ENCODE peak calls at places on chromosomes 12 and 14, in six cellular contexts. One of them, this sample, is unnamed.
A peak's percentile ranks its signal among the peaks of the same experiment; 100 is the strongest.

GRCh38 chr14:95313707-95314106 is 6.0 kb downstream of the CLMN start:
- DNase-seq in SK-N-SH: no peak
- DNase-seq in HCT116: no peak
- DNase-seq in H1: no peak
- DNase-seq in K562: no peak
- DNase-seq in GM12878: no peak
- DNase-seq in this sample: peak; percentile 32

GRCh38 chr14:38211258-38211735 is 3.6 kb downstream of the SSTR1 start:
- DNase-seq in SK-N-SH: no peak
- DNase-seq in H1: peak; percentile 70
- DNase-seq in HCT116: no peak
- DNase-seq in K562: no peak
- DNase-seq in GM12878: no peak
- DNase-seq in this sample: no peak

GRCh38 chr14:96585672-96586013 is 83.5 kb downstream of the PAPOLA start:
- DNase-seq in H1: no peak
- DNase-seq in HCT116: no peak
- DNase-seq in SK-N-SH: peak; percentile 0
- DNase-seq in GM12878: no peak
- DNase-seq in K562: no peak
- DNase-seq in this sample: no peak

GRCh38 chr12:80634903-80635302 is 72.5 kb upstream of the MYF6 start:
- DNase-seq in K562: no peak
- DNase-seq in SK-N-SH: no peak
- DNase-seq in GM12878: no peak
- DNase-seq in HCT116: no peak
- DNase-seq in H1: no peak
- DNase-seq in this sample: no peak

GRCh38 chr14:60777856-60778578 is 43.5 kb downstream of the MNAT1 start:
- DNase-seq in H1: no peak
- DNase-seq in GM12878: no peak
- DNase-seq in K562: no peak
- DNase-seq in SK-N-SH: no peak
- DNase-seq in HCT116: no peak
- DNase-seq in this sample: no peak

GRCh38 chr12:57175428-57176138 is 28.2 kb upstream of the LRP1-AS start:
- DNase-seq in HCT116: peak; percentile 73
- DNase-seq in SK-N-SH: peak; percentile 92
- DNase-seq in H1: peak; percentile 98
- DNase-seq in GM12878: no peak
- DNase-seq in K562: peak; percentile 86
- DNase-seq in this sample: peak; percentile 84

GRCh38 chr12:15193927-15194326 is 27.3 kb downstream of the RERG start:
- DNase-seq in SK-N-SH: no peak
- DNase-seq in HCT116: no peak
- DNase-seq in GM12878: no peak
- DNase-seq in K562: no peak
- DNase-seq in H1: no peak
- DNase-seq in this sample: no peak

GRCh38 chr12:128609861-128610260 is 213.9 kb downstream of the SLC15A4 start:
- DNase-seq in SK-N-SH: no peak
- DNase-seq in GM12878: no peak
- DNase-seq in HCT116: no peak
- DNase-seq in H1: peak; percentile 52
- DNase-seq in K562: no peak
- DNase-seq in this sample: no peak

GRCh38 chr14:55720796-55721195 is 140.8 kb downstream of the KTN1 start:
- DNase-seq in HCT116: no peak
- DNase-seq in GM12878: no peak
- DNase-seq in SK-N-SH: no peak
- DNase-seq in K562: no peak
- DNase-seq in H1: no peak
- DNase-seq in this sample: no peak

GRCh38 chr12:66665416-66665815 is 13.5 kb downstream of the GRIP1 start:
- DNase-seq in SK-N-SH: no peak
- DNase-seq in HCT116: no peak
- DNase-seq in GM12878: no peak
- DNase-seq in H1: no peak
- DNase-seq in K562: no peak
- DNase-seq in this sample: no peak

GRCh38 chr14:64704743-64705405 is 650 bp downstream of the PLEKHG3 start:
- DNase-seq in GM12878: no peak
- DNase-seq in H1: peak; percentile 70
- DNase-seq in HCT116: no peak
- DNase-seq in SK-N-SH: peak; percentile 79
- DNase-seq in K562: peak; percentile 13
- DNase-seq in this sample: peak; percentile 69

GRCh38 chr12:94812345-94812744 is 162.0 kb upstream of the TMCC3 start:
- DNase-seq in SK-N-SH: no peak
- DNase-seq in HCT116: no peak
- DNase-seq in K562: no peak
- DNase-seq in H1: no peak
- DNase-seq in GM12878: peak; percentile 71
- DNase-seq in this sample: no peak

GRCh38 chr12:66252771-66253170 is 49.5 kb upstream of the HELB start:
- DNase-seq in SK-N-SH: no peak
- DNase-seq in GM12878: no peak
- DNase-seq in K562: no peak
- DNase-seq in H1: no peak
- DNase-seq in HCT116: no peak
- DNase-seq in this sample: no peak

GRCh38 chr12:39902823-39903222 is 203.1 kb downstream of the SLC2A13 start:
- DNase-seq in SK-N-SH: no peak
- DNase-seq in H1: no peak
- DNase-seq in K562: no peak
- DNase-seq in HCT116: peak; percentile 65
- DNase-seq in GM12878: no peak
- DNase-seq in this sample: no peak

GRCh38 chr12:129629901-129630300 is 273.9 kb downstream of the TMEM132D start:
- DNase-seq in GM12878: no peak
- DNase-seq in K562: no peak
- DNase-seq in H1: no peak
- DNase-seq in SK-N-SH: no peak
- DNase-seq in HCT116: no peak
- DNase-seq in this sample: no peak

GRCh38 chr12:85273411-85274075 is 6.5 kb upstream of the ALX1 start:
- DNase-seq in GM12878: no peak
- DNase-seq in H1: peak; percentile 67
- DNase-seq in SK-N-SH: no peak
- DNase-seq in K562: no peak
- DNase-seq in HCT116: no peak
- DNase-seq in this sample: no peak

GRCh38 chr12:124913474-124914391 is 717 bp downstream of the UBC start:
- DNase-seq in HCT116: no peak
- DNase-seq in GM12878: no peak
- DNase-seq in H1: peak; percentile 84
- DNase-seq in SK-N-SH: peak; percentile 64
- DNase-seq in K562: peak; percentile 68
- DNase-seq in this sample: no peak

GRCh38 chr12:115375188-115375991 is 691.4 kb upstream of the TBX3 start:
- DNase-seq in H1: no peak
- DNase-seq in GM12878: peak; percentile 65
- DNase-seq in K562: no peak
- DNase-seq in HCT116: no peak
- DNase-seq in SK-N-SH: no peak
- DNase-seq in this sample: peak; percentile 30

GRCh38 chr12:92109613-92110012 is 36.0 kb downstream of the BTG1 start:
- DNase-seq in H1: no peak
- DNase-seq in HCT116: no peak
- DNase-seq in GM12878: no peak
- DNase-seq in SK-N-SH: no peak
- DNase-seq in K562: no peak
- DNase-seq in this sample: no peak

GRCh38 chr12:92107094-92107493 is 38.6 kb downstream of the BTG1 start:
- DNase-seq in K562: no peak
- DNase-seq in GM12878: no peak
- DNase-seq in H1: no peak
- DNase-seq in HCT116: no peak
- DNase-seq in SK-N-SH: no peak
- DNase-seq in this sample: no peak

GRCh38 chr12:92110083-92110640 is 35.5 kb downstream of the BTG1 start:
- DNase-seq in HCT116: no peak
- DNase-seq in K562: no peak
- DNase-seq in H1: no peak
- DNase-seq in GM12878: no peak
- DNase-seq in SK-N-SH: no peak
- DNase-seq in this sample: no peak

GRCh38 chr12:92107621-92108131 is 38.0 kb downstream of the BTG1 start:
- DNase-seq in SK-N-SH: peak; percentile 55
- DNase-seq in HCT116: no peak
- DNase-seq in GM12878: no peak
- DNase-seq in H1: no peak
- DNase-seq in K562: no peak
- DNase-seq in this sample: no peak

DNA sequence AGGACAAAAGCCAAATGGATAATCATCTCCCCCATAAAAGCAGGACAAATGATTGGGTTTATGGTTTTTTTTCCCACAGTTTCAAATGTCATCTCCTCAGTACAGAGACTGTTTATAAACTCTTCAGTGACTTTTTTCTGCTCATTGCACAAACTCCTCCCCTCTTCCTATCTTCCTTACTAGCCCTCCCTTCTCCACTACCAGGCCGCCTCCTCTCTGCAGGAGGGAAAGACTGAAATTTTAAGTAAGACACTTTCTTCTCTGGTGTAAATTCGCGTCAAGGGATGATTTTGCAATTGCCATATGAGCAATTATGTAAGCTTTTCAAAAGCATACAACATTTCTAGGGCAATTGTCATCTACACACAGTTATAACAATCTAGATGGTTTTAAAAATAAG is 37.0 kb downstream of the BTG1 start:
- DNase-seq in H1: no peak
- DNase-seq in SK-N-SH: peak; percentile 20
- DNase-seq in HCT116: no peak
- DNase-seq in GM12878: no peak
- DNase-seq in K562: no peak
- DNase-seq in this sample: peak; percentile 35
- TF ChIP-seq JUND in H1: no peak
- TF ChIP-seq JUND in SK-N-SH: no peak
- TF ChIP-seq JUND in HCT116: no peak
- TF ChIP-seq JUND in GM12878: no peak
- TF ChIP-seq JUND in K562: no peak
- TF ChIP-seq JUND in this sample: no peak

GRCh38 chr12:123696209-123696608 is 15.9 kb upstream of the ATP6V0A2 start:
- DNase-seq in HCT116: no peak
- DNase-seq in K562: no peak
- DNase-seq in H1: no peak
- DNase-seq in GM12878: no peak
- DNase-seq in SK-N-SH: no peak
- DNase-seq in this sample: peak; percentile 67

GRCh38 chr12:123686636-123687190 is 15.8 kb downstream of the TCTN2 start:
- DNase-seq in SK-N-SH: no peak
- DNase-seq in HCT116: no peak
- DNase-seq in H1: no peak
- DNase-seq in K562: no peak
- DNase-seq in GM12878: no peak
- DNase-seq in this sample: no peak

DNA sequence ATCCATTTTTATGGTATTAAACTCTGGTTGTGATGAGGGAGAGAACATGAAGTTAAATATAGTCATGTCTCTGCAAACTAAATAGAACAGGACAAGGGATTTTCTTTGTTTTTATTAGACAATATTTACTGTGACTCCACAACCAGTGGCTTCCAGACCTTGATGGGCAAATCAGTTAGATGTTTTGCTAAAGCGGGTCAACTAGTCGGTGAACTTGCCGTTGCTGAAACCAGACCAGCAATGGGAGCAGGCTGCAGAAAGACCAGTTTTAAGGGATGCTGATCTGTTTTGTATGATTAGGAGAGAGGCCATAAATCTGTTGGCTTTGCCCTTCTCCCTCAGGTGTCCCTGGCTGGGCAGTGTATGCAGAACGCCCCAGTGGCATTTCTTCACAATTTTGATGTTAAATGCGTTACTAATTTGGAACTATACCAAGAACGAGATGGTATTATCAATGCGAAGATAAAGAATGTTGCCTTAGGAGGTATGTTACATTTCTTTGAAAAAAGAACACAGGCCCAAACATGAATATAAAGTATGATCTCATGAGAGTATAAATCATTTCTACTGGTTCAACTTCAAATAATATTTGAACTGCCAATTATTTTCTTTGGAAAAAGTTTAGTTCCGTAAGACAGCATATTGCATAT is 19.4 kb downstream of the TCTN2 start:
- DNase-seq in K562: no peak
- DNase-seq in SK-N-SH: no peak
- DNase-seq in HCT116: no peak
- DNase-seq in H1: no peak
- DNase-seq in GM12878: no peak
- DNase-seq in this sample: no peak
- TF ChIP-seq JUND in K562: no peak
- TF ChIP-seq JUND in SK-N-SH: no peak
- TF ChIP-seq JUND in HCT116: no peak
- TF ChIP-seq JUND in H1: no peak
- TF ChIP-seq JUND in GM12878: no peak
- TF ChIP-seq JUND in this sample: no peak

DNA sequence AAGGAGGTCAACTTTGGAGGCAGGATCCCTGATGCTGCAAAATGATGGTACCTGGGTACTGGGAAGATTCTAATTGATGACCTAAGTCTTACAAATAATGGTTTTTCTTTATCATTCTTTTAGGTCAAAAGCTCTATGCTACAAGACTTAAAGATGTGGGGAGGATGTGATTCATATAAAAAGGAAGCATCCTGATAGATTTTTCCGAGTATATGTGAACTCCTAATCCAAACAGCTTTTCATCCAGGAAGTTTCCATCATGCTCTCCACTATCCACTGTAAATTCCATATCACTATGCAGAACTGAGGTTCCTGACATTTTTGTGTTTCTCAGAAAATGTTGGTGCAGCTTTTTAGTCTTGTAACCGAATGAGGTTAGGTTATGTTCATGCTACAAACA is 293.2 kb downstream of the PAWR start:
- DNase-seq in K562: no peak
- DNase-seq in HCT116: no peak
- DNase-seq in H1: no peak
- DNase-seq in GM12878: no peak
- DNase-seq in SK-N-SH: no peak
- DNase-seq in this sample: no peak
- TF ChIP-seq JUND in K562: no peak
- TF ChIP-seq JUND in HCT116: no peak
- TF ChIP-seq JUND in H1: no peak
- TF ChIP-seq JUND in GM12878: no peak
- TF ChIP-seq JUND in SK-N-SH: no peak
- TF ChIP-seq JUND in this sample: no peak

DNA sequence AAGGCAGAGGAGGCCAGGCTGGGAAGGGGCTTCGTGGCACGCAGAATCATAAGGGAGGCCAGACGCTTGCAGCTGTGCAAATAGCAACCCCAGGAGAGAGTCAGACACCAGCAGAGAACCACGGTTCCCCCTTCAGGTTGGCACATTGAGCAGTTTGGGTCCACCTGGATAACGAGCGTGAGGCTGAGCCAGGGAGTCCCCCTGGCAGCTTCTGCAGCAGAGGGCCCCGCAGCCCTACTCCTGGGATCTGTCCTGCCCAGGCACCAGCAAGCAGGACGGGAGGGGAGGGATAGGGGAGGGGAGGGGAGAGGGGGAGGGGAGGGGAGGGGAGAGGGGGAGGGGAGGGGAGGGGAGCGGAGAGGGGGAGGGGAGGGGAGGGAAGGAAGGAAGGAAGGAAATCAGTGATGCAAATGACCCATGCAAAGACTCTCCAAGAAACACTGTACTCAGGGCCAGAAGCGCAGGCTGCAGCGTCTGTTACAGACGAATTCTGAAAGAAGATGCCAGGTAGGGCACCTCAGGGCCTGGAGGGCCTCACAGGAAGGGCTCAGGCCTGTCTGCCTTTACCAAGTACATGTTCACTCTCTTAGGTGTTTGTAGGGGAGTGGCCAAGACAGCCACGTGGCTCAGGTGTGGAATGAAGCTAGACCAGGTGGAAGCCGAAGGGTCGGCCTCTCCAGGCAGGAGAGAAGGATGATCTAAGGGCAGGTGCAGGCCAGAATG is 32.3 kb upstream of the MMP17 start:
- DNase-seq in H1: peak; percentile 65
- DNase-seq in SK-N-SH: no peak
- DNase-seq in GM12878: no peak
- DNase-seq in K562: no peak
- DNase-seq in HCT116: no peak
- DNase-seq in this sample: peak; percentile 96
- TF ChIP-seq JUND in H1: no peak
- TF ChIP-seq JUND in SK-N-SH: no peak
- TF ChIP-seq JUND in GM12878: no peak
- TF ChIP-seq JUND in K562: no peak
- TF ChIP-seq JUND in HCT116: no peak
- TF ChIP-seq JUND in this sample: no peak

This sample was measured in T47D.